ENCODE peak calls at places on chromosomes 3 and 15, in nine cellular contexts. One of them, this sample, is unnamed. For H3K4me1, the result is how much of the 10 kb centered on the place peaks cover.

GRCh38 chr3:138060792-138061191 is 50.8 kb downstream of the CLDN18 start:
- DNase-seq in stomach: no peak
- DNase-seq in upper lobe of left lung: no peak
- DNase-seq in A549: no peak
- DNase-seq in ovary: no peak
- DNase-seq in tibial nerve: no peak
- DNase-seq in K562: no peak
- DNase-seq in sigmoid colon: no peak
- DNase-seq in HepG2: no peak
- DNase-seq in this sample: no peak

GRCh38 chr3:39021465-39022274 is 30.1 kb downstream of the SCN11A start:
- DNase-seq in ovary: no peak
- DNase-seq in tibial nerve: no peak
- DNase-seq in HepG2: no peak
- DNase-seq in upper lobe of left lung: no peak
- DNase-seq in A549: no peak
- DNase-seq in stomach: no peak
- DNase-seq in sigmoid colon: no peak
- DNase-seq in K562: peak
- DNase-seq in this sample: no peak

GRCh38 chr3:134885877-134886621 is 91.0 kb downstream of the EPHB1 start:
- DNase-seq in A549: no peak
- DNase-seq in HepG2: no peak
- DNase-seq in tibial nerve: no peak
- DNase-seq in sigmoid colon: no peak
- DNase-seq in ovary: no peak
- DNase-seq in stomach: no peak
- DNase-seq in K562: no peak
- DNase-seq in upper lobe of left lung: no peak
- DNase-seq in this sample: no peak

GRCh38 chr3:13093687-13094086 is 20.5 kb upstream of the IQSEC1 start:
- DNase-seq in stomach: no peak
- DNase-seq in ovary: no peak
- DNase-seq in tibial nerve: no peak
- DNase-seq in upper lobe of left lung: no peak
- DNase-seq in K562: peak
- DNase-seq in sigmoid colon: no peak
- DNase-seq in HepG2: no peak
- DNase-seq in A549: no peak
- DNase-seq in this sample: no peak

GRCh38 chr3:126960604-126960995 is 22.3 kb upstream of the PLXNA1 start:
- DNase-seq in A549: no peak
- DNase-seq in upper lobe of left lung: peak
- DNase-seq in ovary: peak
- DNase-seq in K562: no peak
- DNase-seq in sigmoid colon: peak
- DNase-seq in HepG2: no peak
- DNase-seq in stomach: no peak
- DNase-seq in tibial nerve: no peak
- DNase-seq in this sample: no peak

GRCh38 chr3:19748782-19749447 is 185.1 kb downstream of the EFHB start:
- DNase-seq in A549: no peak
- DNase-seq in ovary: no peak
- DNase-seq in upper lobe of left lung: peak
- DNase-seq in HepG2: no peak
- DNase-seq in stomach: no peak
- DNase-seq in sigmoid colon: no peak
- DNase-seq in tibial nerve: no peak
- DNase-seq in K562: no peak
- DNase-seq in this sample: no peak

GRCh38 chr15:33104276-33104675 is 90.2 kb downstream of the FMN1 start:
- DNase-seq in A549: no peak
- DNase-seq in upper lobe of left lung: no peak
- DNase-seq in stomach: no peak
- DNase-seq in ovary: no peak
- DNase-seq in K562: no peak
- DNase-seq in sigmoid colon: no peak
- DNase-seq in tibial nerve: no peak
- DNase-seq in HepG2: no peak
- DNase-seq in this sample: no peak

GRCh38 chr3:187401861-187402260 is 33.7 kb downstream of the RTP4 start:
- DNase-seq in A549: no peak
- DNase-seq in HepG2: no peak
- DNase-seq in stomach: no peak
- DNase-seq in sigmoid colon: no peak
- DNase-seq in K562: no peak
- DNase-seq in tibial nerve: no peak
- DNase-seq in ovary: no peak
- DNase-seq in upper lobe of left lung: no peak
- DNase-seq in this sample: no peak

GRCh38 chr15:95290376-95290973 is 1040.0 kb upstream of the NR2F2 start:
- DNase-seq in sigmoid colon: no peak
- DNase-seq in K562: no peak
- DNase-seq in ovary: no peak
- DNase-seq in tibial nerve: no peak
- DNase-seq in A549: no peak
- DNase-seq in HepG2: no peak
- DNase-seq in stomach: no peak
- DNase-seq in upper lobe of left lung: no peak
- DNase-seq in this sample: no peak

GRCh38 chr15:90762109-90762508 is 45.0 kb downstream of the BLM start:
- DNase-seq in HepG2: no peak
- DNase-seq in sigmoid colon: peak
- DNase-seq in ovary: no peak
- DNase-seq in upper lobe of left lung: no peak
- DNase-seq in tibial nerve: peak
- DNase-seq in K562: no peak
- DNase-seq in A549: no peak
- DNase-seq in stomach: peak
- DNase-seq in this sample: peak

GRCh38 chr15:70596354-70597055 is 166.9 kb downstream of the UACA start:
- DNase-seq in K562: no peak
- DNase-seq in HepG2: peak
- DNase-seq in upper lobe of left lung: no peak
- DNase-seq in ovary: no peak
- DNase-seq in A549: peak
- DNase-seq in tibial nerve: no peak
- DNase-seq in stomach: no peak
- DNase-seq in sigmoid colon: no peak
- DNase-seq in this sample: no peak

GRCh38 chr3:24378313-24378712 is 116.3 kb downstream of the THRB start:
- DNase-seq in HepG2: no peak
- DNase-seq in ovary: no peak
- DNase-seq in K562: no peak
- DNase-seq in upper lobe of left lung: no peak
- DNase-seq in A549: no peak
- DNase-seq in tibial nerve: no peak
- DNase-seq in stomach: no peak
- DNase-seq in sigmoid colon: no peak
- DNase-seq in this sample: no peak

GRCh38 chr3:169640467-169641148 is 22.9 kb downstream of the MECOM start:
- DNase-seq in A549: no peak
- DNase-seq in HepG2: no peak
- DNase-seq in tibial nerve: no peak
- DNase-seq in sigmoid colon: no peak
- DNase-seq in stomach: no peak
- DNase-seq in K562: no peak
- DNase-seq in upper lobe of left lung: no peak
- DNase-seq in ovary: no peak
- DNase-seq in this sample: no peak

GRCh38 chr3:146895026-146895749 is 290.0 kb upstream of the PLSCR5 start:
- DNase-seq in HepG2: no peak
- DNase-seq in ovary: no peak
- DNase-seq in K562: no peak
- DNase-seq in stomach: no peak
- DNase-seq in A549: no peak
- DNase-seq in tibial nerve: no peak
- DNase-seq in sigmoid colon: no peak
- DNase-seq in upper lobe of left lung: no peak
- DNase-seq in this sample: no peak

GRCh38 chr3:142603340-142603730 is 7.1 kb downstream of the PLS1 start:
- DNase-seq in A549: no peak
- DNase-seq in ovary: no peak
- DNase-seq in upper lobe of left lung: no peak
- DNase-seq in K562: no peak
- DNase-seq in HepG2: no peak
- DNase-seq in stomach: no peak
- DNase-seq in tibial nerve: no peak
- DNase-seq in sigmoid colon: no peak
- DNase-seq in this sample: peak

GRCh38 chr3:27661813-27662212 is 60.3 kb downstream of the EOMES start:
- DNase-seq in upper lobe of left lung: no peak
- DNase-seq in A549: no peak
- DNase-seq in ovary: no peak
- DNase-seq in K562: no peak
- DNase-seq in sigmoid colon: no peak
- DNase-seq in tibial nerve: no peak
- DNase-seq in HepG2: no peak
- DNase-seq in stomach: no peak
- DNase-seq in this sample: no peak
- H3K4me1 ChIP-seq in upper lobe of left lung: under half
- H3K4me1 ChIP-seq in A549: under half
- H3K4me1 ChIP-seq in ovary: under half
- H3K4me1 ChIP-seq in K562: under half
- H3K4me1 ChIP-seq in sigmoid colon: under half
- H3K4me1 ChIP-seq in tibial nerve: under half
- H3K4me1 ChIP-seq in HepG2: under half
- H3K4me1 ChIP-seq in stomach: under half
- H3K4me1 ChIP-seq in this sample: under half

GRCh38 chr3:133610031-133610430 is 36.5 kb downstream of the CDV3 start:
- DNase-seq in ovary: no peak
- DNase-seq in A549: no peak
- DNase-seq in sigmoid colon: no peak
- DNase-seq in upper lobe of left lung: no peak
- DNase-seq in K562: no peak
- DNase-seq in stomach: no peak
- DNase-seq in tibial nerve: no peak
- DNase-seq in HepG2: no peak
- DNase-seq in this sample: no peak
- H3K27ac ChIP-seq in ovary: no peak
- H3K27ac ChIP-seq in A549: no peak
- H3K27ac ChIP-seq in sigmoid colon: no peak
- H3K27ac ChIP-seq in upper lobe of left lung: no peak
- H3K27ac ChIP-seq in K562: no peak
- H3K27ac ChIP-seq in stomach: no peak
- H3K27ac ChIP-seq in tibial nerve: no peak
- H3K27ac ChIP-seq in HepG2: no peak
- H3K27ac ChIP-seq in this sample: no peak

GRCh38 chr15:100311829-100312228 is 29.9 kb downstream of the ADAMTS17 start:
- DNase-seq in sigmoid colon: no peak
- DNase-seq in upper lobe of left lung: peak
- DNase-seq in K562: no peak
- DNase-seq in ovary: no peak
- DNase-seq in A549: no peak
- DNase-seq in stomach: no peak
- DNase-seq in tibial nerve: no peak
- DNase-seq in HepG2: no peak
- DNase-seq in this sample: no peak
- TF ChIP-seq EP300 in sigmoid colon: no peak
- TF ChIP-seq EP300 in upper lobe of left lung: no peak
- TF ChIP-seq EP300 in K562: no peak
- TF ChIP-seq EP300 in ovary: no peak
- TF ChIP-seq EP300 in A549: no peak
- TF ChIP-seq EP300 in stomach: no peak
- TF ChIP-seq EP300 in tibial nerve: no peak
- TF ChIP-seq EP300 in HepG2: no peak
- TF ChIP-seq EP300 in this sample: no peak

GRCh38 chr3:4741404-4742307 is 237.6 kb upstream of the BHLHE40 start:
- DNase-seq in K562: peak
- DNase-seq in tibial nerve: peak
- DNase-seq in ovary: peak
- DNase-seq in A549: peak
- DNase-seq in stomach: peak
- DNase-seq in sigmoid colon: peak
- DNase-seq in HepG2: peak
- DNase-seq in upper lobe of left lung: no peak
- DNase-seq in this sample: peak
- H3K4me1 ChIP-seq in K562: half or more
- H3K4me1 ChIP-seq in tibial nerve: under half
- H3K4me1 ChIP-seq in ovary: under half
- H3K4me1 ChIP-seq in A549: half or more
- H3K4me1 ChIP-seq in stomach: under half
- H3K4me1 ChIP-seq in sigmoid colon: under half
- H3K4me1 ChIP-seq in HepG2: half or more
- H3K4me1 ChIP-seq in upper lobe of left lung: under half
- H3K4me1 ChIP-seq in this sample: under half

GRCh38 chr3:36965440-36965839 is 20.6 kb upstream of the TRANK1 start:
- DNase-seq in ovary: no peak
- DNase-seq in HepG2: no peak
- DNase-seq in stomach: no peak
- DNase-seq in tibial nerve: no peak
- DNase-seq in A549: no peak
- DNase-seq in sigmoid colon: no peak
- DNase-seq in upper lobe of left lung: no peak
- DNase-seq in K562: no peak
- DNase-seq in this sample: no peak
- H3K27ac ChIP-seq in ovary: no peak
- H3K27ac ChIP-seq in HepG2: no peak
- H3K27ac ChIP-seq in stomach: no peak
- H3K27ac ChIP-seq in tibial nerve: no peak
- H3K27ac ChIP-seq in A549: no peak
- H3K27ac ChIP-seq in sigmoid colon: no peak
- H3K27ac ChIP-seq in upper lobe of left lung: peak
- H3K27ac ChIP-seq in K562: no peak
- H3K27ac ChIP-seq in this sample: no peak

DNA sequence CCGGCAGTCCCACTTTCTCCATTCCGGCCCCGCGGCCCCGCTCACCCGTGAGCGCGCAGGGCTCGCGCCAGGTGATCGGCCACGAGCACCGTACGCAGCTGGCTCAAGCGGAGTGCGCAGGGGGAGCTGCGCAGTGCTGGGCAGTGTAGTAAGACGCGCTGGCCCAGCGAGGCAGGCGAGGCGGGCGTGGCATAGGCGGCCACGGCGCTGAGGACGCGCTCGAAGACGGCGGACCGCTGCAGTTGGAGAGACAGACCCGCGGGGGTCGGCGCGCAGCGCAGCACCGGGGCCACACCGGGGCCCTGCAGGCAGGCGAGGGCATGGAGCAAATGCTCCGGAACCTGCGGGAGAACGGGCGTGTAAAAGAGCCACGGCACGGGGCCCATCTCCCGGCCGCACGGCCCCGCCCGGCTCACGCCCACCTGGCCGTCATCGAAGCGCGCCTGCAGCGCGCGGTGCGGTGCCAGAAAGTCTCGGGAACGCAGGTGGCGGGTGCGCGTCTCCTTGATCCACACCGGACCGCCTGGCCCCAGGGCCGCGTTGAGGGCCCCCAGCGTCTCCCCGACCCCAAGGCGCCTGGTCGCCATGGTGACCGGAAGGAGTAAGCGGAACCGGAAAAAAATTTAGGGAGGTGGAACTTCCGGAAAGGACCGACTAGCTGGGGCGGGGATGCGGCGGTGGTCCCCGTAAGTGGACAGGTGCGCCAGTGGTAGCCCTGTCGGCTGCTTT is at the start of gene DALRD3:
- DNase-seq in stomach: peak
- DNase-seq in K562: peak
- DNase-seq in sigmoid colon: peak
- DNase-seq in HepG2: peak
- DNase-seq in upper lobe of left lung: peak
- DNase-seq in tibial nerve: peak
- DNase-seq in ovary: peak
- DNase-seq in A549: peak
- DNase-seq in this sample: peak
- TF ChIP-seq EP300 in stomach: no peak
- TF ChIP-seq EP300 in K562: no peak
- TF ChIP-seq EP300 in sigmoid colon: no peak
- TF ChIP-seq EP300 in HepG2: no peak
- TF ChIP-seq EP300 in upper lobe of left lung: no peak
- TF ChIP-seq EP300 in tibial nerve: peak
- TF ChIP-seq EP300 in ovary: no peak
- TF ChIP-seq EP300 in A549: no peak
- TF ChIP-seq EP300 in this sample: no peak